ENCODE peak calls at places on chromosomes 13 and 19, in six cellular contexts. S, H, L, M, F and T are unnamed samples.

GRCh38 chr19:41376241-41376997 is at the start of gene TMEM91:
- DNase-seq in H (no peak), M (no peak), F (peak), L (peak), S (peak), T (peak)

GRCh38 chr13:72025836-72026235 is 158.8 kb upstream of the DACH1 start:
- DNase-seq in M (no peak), L (peak), S (no peak), F (no peak), H (no peak), T (no peak)

GRCh38 chr13:36907266-36907665 is 12.8 kb downstream of the SMAD9 start:
- DNase-seq in L (no peak), F (no peak), H (no peak), S (no peak), M (no peak), T (no peak)

GRCh38 chr13:65844266-65844841 is 1385.8 kb downstream of the PCDH9 start:
- DNase-seq in F (peak), S (no peak), H (no peak), L (no peak), M (no peak), T (no peak)

GRCh38 chr13:43626994-43627393 is 159.8 kb downstream of the ENOX1 start:
- DNase-seq in F (no peak), H (no peak), S (no peak), M (no peak), L (no peak), T (no peak)

GRCh38 chr13:40060318-40061007 is 405.0 kb downstream of the COG6 start:
- DNase-seq in F (peak), M (no peak), S (peak), H (no peak), L (peak), T (peak)

GRCh38 chr13:110023729-110024645 is 237.6 kb upstream of the IRS2 start:
- DNase-seq in H (no peak), S (peak), F (peak), L (no peak), M (no peak), T (peak)

GRCh38 chr13:27450921-27451461 is 627 bp upstream of the MTIF3 start:
- DNase-seq in S (peak), L (peak), M (peak), F (peak), H (no peak), T (peak)

GRCh38 chr13:79749985-79750551 is 269.1 kb downstream of the NDFIP2 start:
- DNase-seq in L (peak), M (peak), S (peak), H (no peak), F (peak), T (peak)